ENCODE peak calls at places on chromosomes 2 and 18, in ten cellular contexts. H is suprapubic skin, N is NB4, S is sigmoid colon, J is astrocyte of the spinal cord, P is mammary epithelial cell, R is uterus, F is epithelial cell of esophagus, T is astrocyte, Z is A673. V is an unnamed sample.

GRCh38 chr2:152047826-152048476 is 50.9 kb downstream of the CACNB4 start:
- DNase-seq in H (no peak), T (no peak), S (no peak), J (no peak), R (no peak), N (peak), P (no peak), Z (peak), F (no peak), V (no peak)

GRCh38 chr2:173059941-173060575 is 15.6 kb upstream of the MAP3K20 start:
- DNase-seq in H (no peak), J (no peak), S (no peak), P (no peak), T (no peak), R (no peak), F (peak), N (no peak), Z (no peak), V (no peak)

GRCh38 chr2:131056204-131056975 is 36.9 kb downstream of the FAM168B start:
- DNase-seq in H (peak), Z (peak), S (no peak), F (no peak), R (no peak), N (no peak), T (no peak), P (no peak), J (no peak), V (no peak)

GRCh38 chr2:153645640-153646039 is 167.1 kb upstream of the RPRM start:
- DNase-seq in T (no peak), S (no peak), R (no peak), P (no peak), F (no peak), J (no peak), Z (no peak), H (no peak), N (no peak), V (no peak)

GRCh38 chr2:24919100-24919976 is 699 bp downstream of the ADCY3 start:
- DNase-seq in J (no peak), P (peak), T (no peak), F (peak), N (peak), H (no peak), S (no peak), Z (peak), R (peak), V (no peak)

GRCh38 chr2:20596193-20596972 is 54.5 kb downstream of the HS1BP3 start:
- DNase-seq in S (no peak), F (no peak), R (no peak), T (no peak), N (peak), P (no peak), H (no peak), J (no peak), Z (no peak), V (no peak)

GRCh38 chr2:58054264-58054663 is 7.7 kb downstream of the VRK2 start:
- DNase-seq in S (no peak), H (no peak), Z (no peak), T (no peak), N (peak), R (no peak), P (no peak), J (no peak), F (peak), V (no peak)

GRCh38 chr2:200767111-200767885 is 44.4 kb upstream of the BZW1 start:
- DNase-seq in H (no peak), R (no peak), F (peak), J (no peak), P (peak), N (no peak), T (no peak), S (no peak), Z (no peak), V (no peak)

GRCh38 chr18:9403795-9404564 is 69.4 kb downstream of the TWSG1 start:
- DNase-seq in N (peak), H (no peak), P (no peak), F (no peak), R (no peak), Z (no peak), T (no peak), J (no peak), S (no peak), V (no peak)
- TF ChIP-seq CTCF in N (no peak), H (no peak), P (no peak), F (no peak), R (no peak), Z (no peak), T (no peak), J (no peak), S (no peak), V (no peak)

GRCh38 chr18:45998244-45998643 is 31.1 kb upstream of the EPG5 start:
- DNase-seq in R (no peak), P (no peak), J (no peak), Z (no peak), S (no peak), N (no peak), H (no peak), T (no peak), F (no peak), V (no peak)
- TF ChIP-seq CTCF in R (no peak), P (no peak), J (no peak), Z (no peak), S (no peak), N (no peak), H (no peak), T (no peak), F (no peak), V (no peak)

DNA sequence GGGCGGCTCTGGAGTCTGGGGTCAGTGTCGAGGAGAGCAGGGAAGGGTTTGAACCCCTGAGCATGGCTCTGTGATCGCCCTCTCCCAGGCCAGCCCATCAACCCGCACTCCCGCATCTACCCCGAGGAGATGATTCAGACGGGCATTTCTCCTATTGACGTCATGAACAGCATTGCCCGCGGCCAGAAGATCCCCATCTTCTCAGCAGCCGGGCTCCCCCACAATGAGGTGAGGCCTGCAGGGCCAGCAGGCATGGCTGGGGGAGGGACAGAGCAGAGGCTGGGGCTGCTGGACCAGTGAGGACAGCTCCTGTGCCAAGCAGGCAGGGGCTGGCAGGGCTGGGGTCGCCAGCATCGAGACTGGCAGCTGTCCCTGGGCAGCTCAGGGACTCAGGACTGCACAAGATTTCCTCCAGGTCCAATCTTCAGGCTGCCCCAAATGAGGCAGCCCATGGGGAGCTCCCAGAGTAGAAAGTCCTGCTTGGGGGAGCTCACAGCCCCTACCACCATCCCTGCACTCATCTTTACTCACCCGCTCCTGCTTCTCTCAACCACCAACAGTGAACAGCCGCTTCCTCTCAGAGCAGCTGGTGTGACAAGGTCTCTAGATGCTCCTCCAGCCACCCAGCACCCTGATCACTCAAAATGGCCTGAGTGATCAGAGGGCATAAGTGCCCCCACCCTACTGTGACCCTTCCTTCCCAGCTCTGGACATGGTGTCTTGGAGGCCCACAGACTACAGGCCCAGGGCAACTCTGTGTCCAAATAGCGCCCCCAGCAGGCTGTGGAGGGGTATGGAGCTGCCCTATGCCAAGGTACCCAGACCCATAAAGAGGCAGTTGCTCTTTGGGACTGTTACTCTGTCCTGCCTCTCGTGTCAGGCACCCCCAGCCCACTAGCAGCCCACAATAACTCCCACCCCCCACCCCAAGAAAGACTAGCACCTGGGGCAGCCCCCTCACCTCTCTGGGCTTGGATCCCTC is 18.3 kb upstream of the ANKRD53 start:
- DNase-seq in F (no peak), N (no peak), Z (no peak), P (no peak), S (no peak), H (peak), R (no peak), T (no peak), J (no peak), V (no peak)
- TF ChIP-seq CTCF in F (no peak), N (peak), Z (peak), P (no peak), S (no peak), H (no peak), R (no peak), T (no peak), J (peak), V (peak)

GRCh38 chr18:80159713-80160636 is 50.9 kb downstream of the ADNP2 start:
- DNase-seq in Z (no peak), T (no peak), P (no peak), F (no peak), S (no peak), N (peak), H (no peak), R (no peak), J (no peak), V (no peak)
- TF ChIP-seq CTCF in Z (no peak), T (peak), P (no peak), F (no peak), S (no peak), N (peak), H (no peak), R (no peak), J (peak), V (no peak)

V was measured in mesothelial cell of epicardium.